ENCODE peak calls at places on chromosomes 3 and 15, in six cellular contexts. One of them, this sample, is unnamed.

GRCh38 chr3:172546105-172546504 is 22.9 kb upstream of the TNFSF10 start:
- DNase-seq in IMR-90: no peak
- DNase-seq in H1: no peak
- DNase-seq in neuronal stem cell: no peak
- DNase-seq in mesenchymal stem cell: no peak
- DNase-seq in trophoblast cell: no peak
- DNase-seq in this sample: no peak

GRCh38 chr3:140370686-140371085 is 307.2 kb upstream of the TRIM42 start:
- DNase-seq in IMR-90: no peak
- DNase-seq in trophoblast cell: no peak
- DNase-seq in H1: no peak
- DNase-seq in mesenchymal stem cell: no peak
- DNase-seq in neuronal stem cell: no peak
- DNase-seq in this sample: no peak

GRCh38 chr3:111904376-111905241 is 45.5 kb downstream of the PHLDB2 start:
- DNase-seq in trophoblast cell: peak
- DNase-seq in H1: no peak
- DNase-seq in mesenchymal stem cell: peak
- DNase-seq in neuronal stem cell: no peak
- DNase-seq in IMR-90: peak
- DNase-seq in this sample: no peak

GRCh38 chr15:93483923-93484322 is 394.9 kb upstream of the RGMA start:
- DNase-seq in trophoblast cell: no peak
- DNase-seq in mesenchymal stem cell: no peak
- DNase-seq in H1: no peak
- DNase-seq in neuronal stem cell: no peak
- DNase-seq in IMR-90: no peak
- DNase-seq in this sample: no peak

GRCh38 chr3:10964537-10965167 is 27.9 kb upstream of the SLC6A1 start:
- DNase-seq in mesenchymal stem cell: no peak
- DNase-seq in H1: peak
- DNase-seq in neuronal stem cell: peak
- DNase-seq in trophoblast cell: no peak
- DNase-seq in IMR-90: peak
- DNase-seq in this sample: peak

GRCh38 chr15:71011503-71012155 is 103.6 kb upstream of the THSD4 start:
- DNase-seq in mesenchymal stem cell: peak
- DNase-seq in IMR-90: peak
- DNase-seq in H1: no peak
- DNase-seq in trophoblast cell: peak
- DNase-seq in neuronal stem cell: peak
- DNase-seq in this sample: no peak

GRCh38 chr3:160185711-160186110 is 39.5 kb upstream of the C3orf80 start:
- DNase-seq in IMR-90: no peak
- DNase-seq in mesenchymal stem cell: no peak
- DNase-seq in neuronal stem cell: no peak
- DNase-seq in H1: no peak
- DNase-seq in trophoblast cell: no peak
- DNase-seq in this sample: no peak

GRCh38 chr3:24639640-24640329 is 145.1 kb upstream of the THRB start:
- DNase-seq in neuronal stem cell: no peak
- DNase-seq in mesenchymal stem cell: no peak
- DNase-seq in H1: no peak
- DNase-seq in trophoblast cell: no peak
- DNase-seq in IMR-90: no peak
- DNase-seq in this sample: no peak

GRCh38 chr3:179016979-179017670 is 54.5 kb downstream of the ZMAT3 start:
- DNase-seq in mesenchymal stem cell: no peak
- DNase-seq in neuronal stem cell: no peak
- DNase-seq in IMR-90: no peak
- DNase-seq in trophoblast cell: no peak
- DNase-seq in H1: no peak
- DNase-seq in this sample: no peak

GRCh38 chr3:190048831-190049541 is 71.7 kb downstream of the P3H2 start:
- DNase-seq in H1: no peak
- DNase-seq in neuronal stem cell: no peak
- DNase-seq in IMR-90: peak
- DNase-seq in mesenchymal stem cell: peak
- DNase-seq in trophoblast cell: no peak
- DNase-seq in this sample: no peak

GRCh38 chr15:80182611-80183210 is 29.9 kb downstream of the FAH start:
- DNase-seq in trophoblast cell: no peak
- DNase-seq in H1: no peak
- DNase-seq in IMR-90: peak
- DNase-seq in neuronal stem cell: no peak
- DNase-seq in mesenchymal stem cell: peak
- DNase-seq in this sample: no peak

GRCh38 chr15:43911235-43911661 is 84.4 kb downstream of the WDR76 start:
- DNase-seq in mesenchymal stem cell: peak
- DNase-seq in H1: no peak
- DNase-seq in neuronal stem cell: no peak
- DNase-seq in trophoblast cell: no peak
- DNase-seq in IMR-90: peak
- DNase-seq in this sample: no peak

GRCh38 chr15:98872777-98873176 is 134.8 kb downstream of the PGPEP1L start:
- DNase-seq in IMR-90: no peak
- DNase-seq in trophoblast cell: no peak
- DNase-seq in neuronal stem cell: no peak
- DNase-seq in mesenchymal stem cell: no peak
- DNase-seq in H1: no peak
- DNase-seq in this sample: no peak

GRCh38 chr3:151037746-151038145 is 47.7 kb upstream of the MED12L start:
- DNase-seq in IMR-90: peak
- DNase-seq in neuronal stem cell: no peak
- DNase-seq in mesenchymal stem cell: peak
- DNase-seq in trophoblast cell: no peak
- DNase-seq in H1: no peak
- DNase-seq in this sample: no peak

GRCh38 chr3:48999085-48999858 is 7.9 kb upstream of the WDR6 start:
- DNase-seq in mesenchymal stem cell: no peak
- DNase-seq in H1: no peak
- DNase-seq in neuronal stem cell: no peak
- DNase-seq in trophoblast cell: no peak
- DNase-seq in IMR-90: no peak
- DNase-seq in this sample: no peak

GRCh38 chr3:40201770-40202169 is 107.7 kb upstream of the EIF1B start:
- DNase-seq in trophoblast cell: no peak
- DNase-seq in IMR-90: no peak
- DNase-seq in H1: no peak
- DNase-seq in mesenchymal stem cell: no peak
- DNase-seq in neuronal stem cell: no peak
- DNase-seq in this sample: no peak

GRCh38 chr3:40196966-40197365 is 112.5 kb upstream of the EIF1B start:
- DNase-seq in mesenchymal stem cell: no peak
- DNase-seq in H1: no peak
- DNase-seq in neuronal stem cell: no peak
- DNase-seq in IMR-90: no peak
- DNase-seq in trophoblast cell: no peak
- DNase-seq in this sample: no peak

GRCh38 chr3:40206522-40206921 is 103.0 kb upstream of the EIF1B start:
- DNase-seq in neuronal stem cell: no peak
- DNase-seq in IMR-90: no peak
- DNase-seq in trophoblast cell: no peak
- DNase-seq in H1: no peak
- DNase-seq in mesenchymal stem cell: no peak
- DNase-seq in this sample: no peak

DNA sequence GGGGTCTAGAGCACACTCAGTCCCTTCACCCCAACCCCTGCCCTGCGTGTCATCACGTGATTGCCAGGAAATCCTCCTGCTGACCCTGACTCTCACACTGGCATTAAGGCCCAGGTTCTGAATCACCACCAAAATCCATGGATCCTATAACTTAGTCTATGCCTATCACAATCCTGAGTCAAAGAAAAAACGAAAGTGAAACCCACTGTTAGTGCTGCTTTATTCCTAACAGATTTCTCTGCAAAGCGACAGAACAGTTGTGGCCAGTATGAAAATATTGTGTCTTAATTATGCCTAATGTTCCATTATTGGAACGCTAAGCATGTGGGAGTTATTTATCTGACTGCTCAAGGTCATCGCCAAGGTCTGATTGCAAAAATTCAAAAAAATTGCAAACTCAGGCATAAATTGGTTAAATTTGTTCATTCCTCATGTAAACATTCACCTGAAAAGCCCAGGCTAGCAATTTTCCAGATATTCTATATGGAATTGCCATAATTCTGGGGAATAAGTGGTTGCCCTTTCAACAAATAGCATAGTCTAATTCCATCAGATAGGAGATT is 108.7 kb upstream of the EIF1B start:
- DNase-seq in neuronal stem cell: no peak
- DNase-seq in H1: no peak
- DNase-seq in IMR-90: peak
- DNase-seq in trophoblast cell: no peak
- DNase-seq in mesenchymal stem cell: peak
- DNase-seq in this sample: no peak
- H3K4me2 ChIP-seq in neuronal stem cell: no peak
- H3K4me2 ChIP-seq in H1: no peak
- H3K4me2 ChIP-seq in IMR-90: no peak
- H3K4me2 ChIP-seq in trophoblast cell: no peak
- H3K4me2 ChIP-seq in mesenchymal stem cell: no peak
- H3K4me2 ChIP-seq in this sample: no peak

DNA sequence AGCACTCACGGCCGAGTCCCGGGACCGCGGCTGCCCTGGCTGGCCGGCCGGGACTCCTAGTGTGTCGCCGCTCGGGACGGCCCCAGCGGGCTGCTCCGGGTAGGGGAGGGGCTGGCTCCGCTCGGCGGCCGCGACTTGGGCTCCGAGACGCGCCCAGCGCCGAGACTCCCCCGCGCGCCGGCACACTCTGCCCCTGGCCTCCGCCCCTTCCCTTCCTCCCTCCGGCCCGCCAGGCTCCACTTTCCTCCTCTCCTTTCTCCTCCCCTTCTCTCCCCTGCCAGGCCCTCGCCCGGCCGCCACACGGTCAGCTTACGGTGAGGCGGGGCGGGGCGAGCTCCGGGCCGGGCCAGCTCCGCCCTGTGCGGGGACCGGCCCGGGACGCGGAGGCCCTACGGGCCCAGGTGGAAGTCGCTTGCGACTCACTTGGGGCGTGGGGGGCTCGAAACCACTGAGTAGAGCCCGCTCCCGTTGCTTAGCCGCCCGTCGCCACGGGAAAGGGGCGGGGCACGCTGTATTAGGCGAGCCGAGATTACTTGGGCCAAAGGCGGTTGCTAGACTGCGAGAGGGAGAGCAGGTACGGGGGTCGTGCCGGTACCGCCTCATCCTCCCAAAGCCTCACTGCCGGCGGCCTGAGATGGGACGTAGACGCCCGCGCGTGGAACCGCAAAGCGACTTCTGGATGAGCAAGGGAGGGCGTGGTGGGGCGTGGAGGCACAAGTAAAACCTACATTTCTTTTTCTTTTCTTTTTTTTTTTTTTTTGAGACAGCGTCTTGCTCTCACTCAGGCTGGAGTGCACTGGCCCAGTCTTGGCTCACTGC is at the start of gene ITGB5:
- DNase-seq in trophoblast cell: peak
- DNase-seq in neuronal stem cell: peak
- DNase-seq in mesenchymal stem cell: peak
- DNase-seq in IMR-90: peak
- DNase-seq in H1: peak
- DNase-seq in this sample: peak
- H3K23ac ChIP-seq in trophoblast cell: no peak
- H3K23ac ChIP-seq in neuronal stem cell: peak
- H3K23ac ChIP-seq in mesenchymal stem cell: peak
- H3K23ac ChIP-seq in IMR-90: peak
- H3K23ac ChIP-seq in H1: no peak
- H3K23ac ChIP-seq in this sample: no peak

DNA sequence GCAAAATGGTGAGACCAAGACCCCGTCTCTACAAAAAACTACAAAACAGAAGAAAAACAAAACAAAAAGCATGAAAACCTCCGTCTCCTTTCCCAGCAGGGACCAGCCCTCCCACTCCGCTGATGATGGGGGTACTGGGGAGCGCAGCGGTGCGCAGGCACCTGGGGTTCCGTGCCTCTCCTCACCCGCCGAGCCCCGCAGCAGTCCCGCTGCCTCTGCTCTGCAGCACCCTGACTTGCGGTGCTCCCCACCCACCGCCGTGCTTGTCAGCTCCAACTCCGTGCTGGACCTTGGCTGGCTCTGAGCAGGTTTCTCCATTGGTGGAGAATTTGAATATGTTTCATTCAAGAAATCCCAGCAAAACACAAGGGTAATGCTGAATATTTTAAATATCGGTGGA is 46.7 kb upstream of the ATP10A start:
- DNase-seq in mesenchymal stem cell: no peak
- DNase-seq in trophoblast cell: no peak
- DNase-seq in neuronal stem cell: no peak
- DNase-seq in H1: no peak
- DNase-seq in IMR-90: no peak
- DNase-seq in this sample: no peak
- H4K91ac ChIP-seq in mesenchymal stem cell: no peak
- H4K91ac ChIP-seq in trophoblast cell: no peak
- H4K91ac ChIP-seq in neuronal stem cell: no peak
- H4K91ac ChIP-seq in H1: no peak
- H4K91ac ChIP-seq in IMR-90: no peak
- H4K91ac ChIP-seq in this sample: no peak

GRCh38 chr3:131009698-131010097 is 16.9 kb downstream of the ASTE1 start:
- DNase-seq in trophoblast cell: no peak
- DNase-seq in IMR-90: no peak
- DNase-seq in mesenchymal stem cell: no peak
- DNase-seq in H1: no peak
- DNase-seq in neuronal stem cell: no peak
- DNase-seq in this sample: no peak
- H3K4me2 ChIP-seq in trophoblast cell: no peak
- H3K4me2 ChIP-seq in IMR-90: no peak
- H3K4me2 ChIP-seq in mesenchymal stem cell: no peak
- H3K4me2 ChIP-seq in H1: no peak
- H3K4me2 ChIP-seq in neuronal stem cell: no peak
- H3K4me2 ChIP-seq in this sample: no peak

GRCh38 chr3:57709559-57709958 is 16.7 kb upstream of the DENND6A start:
- DNase-seq in H1: no peak
- DNase-seq in neuronal stem cell: no peak
- DNase-seq in IMR-90: no peak
- DNase-seq in mesenchymal stem cell: no peak
- DNase-seq in trophoblast cell: no peak
- DNase-seq in this sample: no peak

GRCh38 chr3:57700737-57701136 is 7.9 kb upstream of the DENND6A start:
- DNase-seq in mesenchymal stem cell: no peak
- DNase-seq in trophoblast cell: no peak
- DNase-seq in H1: no peak
- DNase-seq in IMR-90: no peak
- DNase-seq in neuronal stem cell: no peak
- DNase-seq in this sample: no peak

GRCh38 chr3:57701781-57702180 is 8.9 kb upstream of the DENND6A start:
- DNase-seq in IMR-90: no peak
- DNase-seq in H1: no peak
- DNase-seq in neuronal stem cell: no peak
- DNase-seq in mesenchymal stem cell: no peak
- DNase-seq in trophoblast cell: peak
- DNase-seq in this sample: no peak

DNA sequence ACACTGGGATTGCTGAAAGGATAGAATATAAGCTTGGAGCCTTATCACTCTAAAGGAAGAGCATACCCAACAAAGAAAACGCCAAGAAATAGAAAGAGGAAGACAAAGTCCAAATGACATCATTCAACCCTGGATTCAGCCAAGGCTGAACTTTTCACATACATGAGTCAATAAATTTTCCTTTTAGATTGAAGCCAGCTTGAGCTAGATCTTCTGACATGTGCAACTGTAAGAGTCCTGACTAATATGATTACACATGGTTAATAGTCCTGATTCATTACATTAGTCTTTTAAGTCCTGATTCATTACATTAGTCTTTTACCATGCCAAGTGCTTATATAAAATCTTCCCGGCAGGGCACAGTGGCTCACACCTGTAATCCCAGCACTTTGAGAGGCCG is 13.6 kb upstream of the DENND6A start:
- DNase-seq in IMR-90: peak
- DNase-seq in H1: no peak
- DNase-seq in neuronal stem cell: no peak
- DNase-seq in mesenchymal stem cell: no peak
- DNase-seq in trophoblast cell: no peak
- DNase-seq in this sample: no peak
- H3K23ac ChIP-seq in IMR-90: no peak
- H3K23ac ChIP-seq in H1: no peak
- H3K23ac ChIP-seq in neuronal stem cell: no peak
- H3K23ac ChIP-seq in mesenchymal stem cell: no peak
- H3K23ac ChIP-seq in trophoblast cell: no peak
- H3K23ac ChIP-seq in this sample: no peak